ENCODE peak calls at places on chromosomes 4 and X, in four cellular contexts. One of them, this sample, is unnamed.
A peak's percentile ranks its signal among the peaks of the same experiment; 100 is the strongest.

GRCh38 chr4:44145868-44146267 is 302.7 kb downstream of the KCTD8 start:
- DNase-seq in GM12878: no peak
- DNase-seq in K562: no peak
- DNase-seq in HCT116: no peak
- DNase-seq in this sample: no peak

GRCh38 chr4:11343536-11343935 is 85.2 kb downstream of the HS3ST1 start:
- DNase-seq in GM12878: no peak
- DNase-seq in K562: no peak
- DNase-seq in HCT116: no peak
- DNase-seq in this sample: no peak

GRCh38 chr4:118772149-118773081 is 63.5 kb downstream of the SEC24D start:
- DNase-seq in GM12878: no peak
- DNase-seq in K562: no peak
- DNase-seq in HCT116: peak; percentile 34
- DNase-seq in this sample: peak; percentile 7

GRCh38 chr4:111618908-111619307 is 526.3 kb upstream of the FAM241A start:
- DNase-seq in GM12878: no peak
- DNase-seq in K562: no peak
- DNase-seq in HCT116: no peak
- DNase-seq in this sample: no peak

GRCh38 chr4:40603281-40603680 is 26.4 kb downstream of the RBM47 start:
- DNase-seq in GM12878: no peak
- DNase-seq in K562: no peak
- DNase-seq in HCT116: no peak
- DNase-seq in this sample: no peak

GRCh38 chr4:156169011-156169410 is 215.3 kb upstream of the CTSO start:
- DNase-seq in GM12878: no peak
- DNase-seq in K562: no peak
- DNase-seq in HCT116: peak; percentile 19
- DNase-seq in this sample: peak; percentile 20

GRCh38 chr4:127732623-127733199 is 2.5 kb downstream of the SLC25A31 start:
- DNase-seq in GM12878: peak; percentile 12
- DNase-seq in K562: no peak
- DNase-seq in HCT116: peak; percentile 41
- DNase-seq in this sample: peak; percentile 13

GRCh38 chrX:118530537-118530936 is 34.9 kb downstream of the DOCK11 start:
- DNase-seq in GM12878: no peak
- DNase-seq in K562: no peak
- DNase-seq in HCT116: no peak
- DNase-seq in this sample: no peak

GRCh38 chr4:183600189-183600685 is 58.7 kb downstream of the RWDD4 start:
- DNase-seq in GM12878: no peak
- DNase-seq in K562: no peak
- DNase-seq in HCT116: no peak
- DNase-seq in this sample: no peak

GRCh38 chrX:150693782-150694574 is 782 bp downstream of the MTMR1 start:
- DNase-seq in GM12878: no peak
- DNase-seq in K562: no peak
- DNase-seq in HCT116: peak; percentile 8
- DNase-seq in this sample: no peak

GRCh38 chr4:25844957-25845712 is 17.7 kb downstream of the SEL1L3 start:
- DNase-seq in GM12878: no peak
- DNase-seq in K562: no peak
- DNase-seq in HCT116: no peak
- DNase-seq in this sample: no peak

GRCh38 chrX:103361798-103362197 is 5.5 kb downstream of the TCEAL9 start:
- DNase-seq in GM12878: no peak
- DNase-seq in K562: no peak
- DNase-seq in HCT116: no peak
- DNase-seq in this sample: no peak

GRCh38 chr4:105457997-105458396 is 15.9 kb downstream of the PPA2 start:
- DNase-seq in GM12878: no peak
- DNase-seq in K562: no peak
- DNase-seq in HCT116: no peak
- DNase-seq in this sample: no peak

GRCh38 chrX:71283409-71284143 is at the start of gene NONO:
- DNase-seq in GM12878: peak; percentile 90
- DNase-seq in K562: peak; percentile 94
- DNase-seq in HCT116: peak; percentile 98
- DNase-seq in this sample: peak; percentile 93

GRCh38 chr4:19689511-19689910 is 562.2 kb upstream of the SLIT2 start:
- DNase-seq in GM12878: no peak
- DNase-seq in K562: no peak
- DNase-seq in HCT116: no peak
- DNase-seq in this sample: no peak

GRCh38 chr4:122003335-122003734 is 51.5 kb upstream of the TRPC3 start:
- DNase-seq in GM12878: peak; percentile 11
- DNase-seq in K562: peak; percentile 84
- DNase-seq in HCT116: peak; percentile 42
- DNase-seq in this sample: peak; percentile 8

GRCh38 chr4:150178161-150178560 is 99.9 kb downstream of the DCLK2 start:
- DNase-seq in GM12878: no peak
- DNase-seq in K562: no peak
- DNase-seq in HCT116: no peak
- DNase-seq in this sample: no peak

GRCh38 chr4:53997901-53998300 is 66.5 kb downstream of the CHIC2 start:
- DNase-seq in GM12878: no peak
- DNase-seq in K562: no peak
- DNase-seq in HCT116: no peak
- DNase-seq in this sample: no peak

GRCh38 chr4:116150152-116150551 is 935.2 kb downstream of the TRAM1L1 start:
- DNase-seq in GM12878: no peak
- DNase-seq in K562: no peak
- DNase-seq in HCT116: no peak
- DNase-seq in this sample: no peak

GRCh38 chrX:101347859-101348451 is 587 bp downstream of the TIMM8A start:
- DNase-seq in GM12878: no peak
- DNase-seq in K562: peak; percentile 52
- DNase-seq in HCT116: no peak
- DNase-seq in this sample: no peak

GRCh38 chrX:140190441-140191108 is 225.3 kb upstream of the CXorf66 start:
- DNase-seq in GM12878: no peak
- DNase-seq in K562: no peak
- DNase-seq in HCT116: no peak
- DNase-seq in this sample: no peak
- TF ChIP-seq REST in GM12878: no peak
- TF ChIP-seq REST in K562: no peak
- TF ChIP-seq REST in HCT116: no peak
- TF ChIP-seq REST in this sample: no peak

GRCh38 chr4:154416183-154416543 is 75.4 kb downstream of the DCHS2 start:
- DNase-seq in GM12878: no peak
- DNase-seq in K562: peak; percentile 15
- DNase-seq in HCT116: no peak
- DNase-seq in this sample: no peak
- H3K4me3 ChIP-seq in GM12878: peak overlapping the region; percentile 78
- H3K4me3 ChIP-seq in K562: peak overlapping the region; percentile 41
- H3K4me3 ChIP-seq in HCT116: peak overlapping the region; percentile 51
- H3K4me3 ChIP-seq in this sample: peak overlapping the region; percentile 62

GRCh38 chr4:164956766-164957643 is 20.5 kb downstream of the TRIM61 start:
- DNase-seq in GM12878: peak; percentile 39
- DNase-seq in K562: peak; percentile 29
- DNase-seq in HCT116: no peak
- DNase-seq in this sample: peak; percentile 13
- TF ChIP-seq POLR2AphosphoS5 in GM12878: peak; percentile 89
- TF ChIP-seq POLR2AphosphoS5 in K562: no peak
- TF ChIP-seq POLR2AphosphoS5 in HCT116: no peak
- TF ChIP-seq POLR2AphosphoS5 in this sample: peak; percentile 67

GRCh38 chrX:2497961-2498780 is 2.6 kb downstream of the DHRSX start:
- DNase-seq in GM12878: no peak
- DNase-seq in K562: no peak
- DNase-seq in HCT116: no peak
- DNase-seq in this sample: no peak
- TF ChIP-seq REST in GM12878: no peak
- TF ChIP-seq REST in K562: no peak
- TF ChIP-seq REST in HCT116: no peak
- TF ChIP-seq REST in this sample: no peak

GRCh38 chr4:3861720-3862639 is 95.8 kb downstream of the ADRA2C start:
- DNase-seq in GM12878: no peak
- DNase-seq in K562: no peak
- DNase-seq in HCT116: no peak
- DNase-seq in this sample: no peak
- H3K4me3 ChIP-seq in GM12878: no peak overlapping the region
- H3K4me3 ChIP-seq in K562: no peak overlapping the region
- H3K4me3 ChIP-seq in HCT116: peak overlapping the region; percentile 15
- H3K4me3 ChIP-seq in this sample: no peak overlapping the region